ENCODE peak calls at places on chromosomes 12 and 14, in eight cellular contexts. N is central memory CD8-positive, alpha-beta T cell; K is WTC11; G is CD4-positive, alpha-beta T cell; C is right lobe of liver; M is left cardiac atrium; L is Right ventricle myocardium superior; H is upper lobe of right lung. O is an unnamed sample.
A peak's percentile ranks its signal among the peaks of the same experiment; 100 is the strongest.

GRCh38 chr12:122067548-122067947 is 11.0 kb upstream of the MLXIP start:
- ATAC-seq in N (no peak), K (no peak), G (no peak), C (no peak), M (no peak), L (no peak), H (no peak), O (no peak)

GRCh38 chr12:131786331-131786730 is 41.9 kb upstream of the MMP17 start:
- ATAC-seq in N (no peak), K (no peak), G (no peak), C (no peak), M (peak; percentile 42), L (peak; percentile 8), H (peak; percentile 53), O (no peak)

GRCh38 chr12:118064608-118065007 is 3.6 kb upstream of the WSB2 start:
- ATAC-seq in N (no peak), K (peak; percentile 42), G (peak; percentile 49), C (no peak), M (no peak), L (no peak), H (no peak), O (no peak)

GRCh38 chr14:95432152-95433093 is 84.0 kb downstream of the SYNE3 start:
- ATAC-seq in N (no peak), K (peak; percentile 87), G (no peak), C (peak; percentile 79), M (peak; percentile 88), L (peak; percentile 90), H (peak; percentile 61), O (peak; percentile 78)

GRCh38 chr12:5499566-5500325 is 67.8 kb downstream of the NTF3 start:
- ATAC-seq in N (no peak), K (no peak), G (no peak), C (no peak), M (no peak), L (no peak), H (no peak), O (no peak)

GRCh38 chr12:226401-226800 is 12.4 kb upstream of the SLC6A12 start:
- ATAC-seq in N (no peak), K (peak; percentile 81), G (no peak), C (no peak), M (no peak), L (no peak), H (no peak), O (no peak)

GRCh38 chr12:76445469-76445868 is 97.3 kb upstream of the BBS10 start:
- ATAC-seq in N (no peak), K (no peak), G (no peak), C (no peak), M (no peak), L (no peak), H (no peak), O (no peak)

GRCh38 chr14:65243766-65244442 is 141.6 kb upstream of the MAX start:
- ATAC-seq in N (no peak), K (no peak), G (no peak), C (peak; percentile 25), M (no peak), L (no peak), H (peak; percentile 52), O (no peak)

GRCh38 chr14:21431126-21431525 is 24.8 kb downstream of the CHD8 start:
- ATAC-seq in N (no peak), K (no peak), G (no peak), C (no peak), M (no peak), L (no peak), H (no peak), O (no peak)

GRCh38 chr12:27607611-27608010 is 83.6 kb downstream of the PPFIBP1 start:
- ATAC-seq in N (no peak), K (no peak), G (no peak), C (no peak), M (peak; percentile 25), L (no peak), H (peak; percentile 41), O (no peak)

GRCh38 chr12:87599459-87599858 is 429.7 kb downstream of the C12orf50 start:
- ATAC-seq in N (no peak), K (no peak), G (no peak), C (peak; percentile 99), M (no peak), L (no peak), H (no peak), O (no peak)

GRCh38 chr12:5587701-5588100 is 155.8 kb downstream of the NTF3 start:
- ATAC-seq in N (no peak), K (peak; percentile 94), G (no peak), C (no peak), M (no peak), L (no peak), H (no peak), O (no peak)

GRCh38 chr14:99324291-99324690 is 52.3 kb upstream of the BCL11B start:
- ATAC-seq in N (no peak), K (no peak), G (no peak), C (no peak), M (no peak), L (no peak), H (no peak), O (no peak)

GRCh38 chr12:90978117-90978770 is 23.3 kb upstream of the CCER1 start:
- ATAC-seq in N (no peak), K (peak; percentile 86), G (no peak), C (peak; percentile 80), M (peak; percentile 84), L (peak; percentile 92), H (peak; percentile 71), O (peak; percentile 63)

GRCh38 chr12:132603240-132604107 is 6.9 kb downstream of the LRCOL1 start:
- ATAC-seq in N (no peak), K (no peak), G (no peak), C (peak; percentile 1), M (peak; percentile 16), L (peak; percentile 34), H (peak; percentile 13), O (peak; percentile 8)

GRCh38 chr14:98855926-98856325 is 416.1 kb downstream of the BCL11B start:
- ATAC-seq in N (no peak), K (no peak), G (no peak), C (no peak), M (no peak), L (no peak), H (no peak), O (no peak)

GRCh38 chr14:102235275-102235897 is 69.6 kb downstream of the MOK start:
- ATAC-seq in N (peak; percentile 70), K (peak; percentile 96), G (peak; percentile 98), C (peak; percentile 100), M (peak; percentile 97), L (peak; percentile 97), H (peak; percentile 95), O (peak; percentile 96)

GRCh38 chr14:96399405-96399804 is 7.5 kb downstream of the AK7 start:
- ATAC-seq in N (no peak), K (no peak), G (no peak), C (no peak), M (no peak), L (no peak), H (no peak), O (no peak)

O was measured in gastroesophageal sphincter.